ENCODE peak calls at places on chromosome 21, in five cellular contexts. Q, A, C, M and J are unnamed samples.

GRCh38 chr21:25967566-25968438 is 202.8 kb downstream of the APP start:
- DNase-seq in Q (no peak), A (no peak), C (no peak), M (no peak), J (no peak)

GRCh38 chr21:42093991-42094417 is 22.9 kb downstream of the UMODL1 start:
- DNase-seq in Q (no peak), A (no peak), C (peak), M (no peak), J (no peak)

GRCh38 chr21:37264808-37265207 is 2.3 kb downstream of the VPS26C start:
- DNase-seq in Q (peak), A (no peak), C (no peak), M (no peak), J (no peak)

GRCh38 chr21:42636535-42636914 is 16.9 kb upstream of the PDE9A start:
- DNase-seq in Q (no peak), A (no peak), C (peak), M (no peak), J (no peak)

GRCh38 chr21:36171327-36171726 is 14.7 kb downstream of the DOP1B start:
- DNase-seq in Q (no peak), A (no peak), C (no peak), M (no peak), J (no peak)

GRCh38 chr21:42833439-42833815 is 45.9 kb downstream of the WDR4 start:
- DNase-seq in Q (no peak), A (peak), C (peak), M (peak), J (no peak)

GRCh38 chr21:28936036-28936435 is 56.6 kb downstream of the LTN1 start:
- DNase-seq in Q (no peak), A (no peak), C (no peak), M (no peak), J (no peak)

GRCh38 chr21:34844924-34845238 is 176.1 kb downstream of the CLIC6 start:
- DNase-seq in Q (no peak), A (no peak), C (no peak), M (no peak), J (no peak)

GRCh38 chr21:35619184-35619583 is 441.1 kb downstream of the SETD4 start:
- DNase-seq in Q (no peak), A (no peak), C (peak), M (no peak), J (no peak)

GRCh38 chr21:41425588-41425953 is 468 bp upstream of the MX1 start:
- DNase-seq in Q (no peak), A (no peak), C (no peak), M (no peak), J (no peak)

GRCh38 chr21:33644383-33645074 is 2.2 kb downstream of the ITSN1 start:
- DNase-seq in Q (no peak), A (no peak), C (peak), M (no peak), J (no peak)

GRCh38 chr21:37564924-37565529 is 198.5 kb downstream of the DYRK1A start:
- DNase-seq in Q (no peak), A (peak), C (peak), M (no peak), J (no peak)

GRCh38 chr21:36816556-36817130 is 117.7 kb downstream of the SIM2 start:
- DNase-seq in Q (peak), A (no peak), C (peak), M (no peak), J (no peak)

GRCh38 chr21:37675202-37675801 is 241.0 kb downstream of the KCNJ6 start:
- DNase-seq in Q (peak), A (peak), C (peak), M (peak), J (peak)

GRCh38 chr21:43269981-43270670 is 101.3 kb downstream of the CRYAA start:
- DNase-seq in Q (no peak), A (no peak), C (no peak), M (no peak), J (no peak)

GRCh38 chr21:35426484-35426883 is 377.4 kb upstream of the RUNX1 start:
- DNase-seq in Q (no peak), A (no peak), C (no peak), M (no peak), J (peak)

GRCh38 chr21:24045775-24046215 is 1561.5 kb downstream of the MRPL39 start:
- DNase-seq in Q (peak), A (peak), C (peak), M (peak), J (peak)
- TF ChIP-seq CTCF in Q (no peak), A (no peak), C (peak), M (no peak), J (peak)

DNA sequence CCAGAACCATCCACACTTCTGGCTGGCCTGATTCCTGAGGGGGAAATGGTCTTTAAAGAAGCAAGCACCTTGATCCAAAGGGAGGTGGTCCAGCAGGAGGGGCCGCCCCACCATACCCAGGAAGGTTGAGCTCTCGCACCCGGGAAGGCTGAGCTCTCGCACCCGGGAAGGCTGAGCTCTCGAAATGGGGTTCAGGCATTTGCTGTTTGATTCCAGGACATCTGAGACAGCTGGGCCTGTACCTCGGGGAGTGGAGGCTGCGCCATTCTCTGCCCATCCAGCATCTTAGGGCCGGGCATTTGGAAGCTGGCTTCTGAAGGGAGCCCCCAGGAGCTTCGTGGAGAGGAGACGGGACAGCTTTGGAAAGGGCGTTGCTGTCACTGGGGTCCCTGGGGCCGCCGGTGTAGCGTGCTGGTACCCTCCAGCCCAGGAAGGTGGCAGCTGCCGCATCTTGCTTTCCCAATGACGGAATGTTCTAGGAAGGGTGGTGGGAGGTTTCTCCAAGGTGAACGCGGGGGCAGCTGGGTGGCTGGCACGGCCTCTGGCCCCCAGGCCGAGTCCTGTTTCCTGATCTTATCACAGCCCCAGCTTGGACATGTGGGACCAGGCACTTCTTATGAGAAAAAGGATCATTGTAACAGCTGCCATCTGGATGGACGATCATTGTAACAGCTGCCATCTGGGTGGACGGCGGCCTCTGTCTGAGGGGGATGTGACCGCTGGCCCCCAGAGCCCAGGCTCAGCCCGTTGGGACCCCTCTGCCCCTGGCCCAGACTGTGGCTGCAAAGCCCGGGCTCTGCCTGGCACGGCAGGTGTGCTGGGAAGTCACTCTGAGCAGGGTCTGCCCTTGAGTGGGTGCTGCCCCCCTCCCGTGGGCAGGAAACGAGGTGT is 61.6 kb downstream of the COL18A1 start:
- DNase-seq in Q (no peak), A (no peak), C (no peak), M (no peak), J (peak)
- TF ChIP-seq CTCF in Q (no peak), A (no peak), C (no peak), M (no peak), J (no peak)

DNA sequence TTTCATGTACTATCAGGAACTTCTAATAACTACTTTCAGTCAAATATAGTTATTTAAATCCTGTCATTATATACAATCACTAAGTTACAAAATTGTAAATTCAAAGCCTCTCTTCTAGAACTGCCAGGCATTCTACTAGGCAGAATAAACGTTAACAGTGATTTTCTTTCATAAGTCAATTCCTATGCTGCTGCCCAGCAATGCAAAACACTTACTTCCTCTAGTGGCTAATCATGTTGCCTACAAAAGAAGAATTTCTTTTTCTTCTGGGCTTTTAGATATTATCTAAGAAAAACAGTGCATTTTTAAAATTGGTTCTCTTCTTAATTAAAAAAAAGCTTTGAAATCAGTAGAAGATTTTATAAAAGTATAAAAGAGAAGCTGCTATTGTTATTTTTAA is 509.8 kb upstream of the ADAMTS5 start:
- DNase-seq in Q (no peak), A (no peak), C (peak), M (no peak), J (no peak)
- TF ChIP-seq CTCF in Q (peak), A (no peak), C (peak), M (no peak), J (no peak)

GRCh38 chr21:31845151-31845550 is 27.7 kb upstream of the HUNK start:
- DNase-seq in Q (no peak), A (no peak), C (no peak), M (no peak), J (no peak)
- TF ChIP-seq CTCF in Q (no peak), A (no peak), C (no peak), M (no peak), J (no peak)

GRCh38 chr21:39251326-39251725 is 62.1 kb downstream of the BRWD1 start:
- DNase-seq in Q (no peak), A (no peak), C (peak), M (no peak), J (no peak)
- TF ChIP-seq CTCF in Q (no peak), A (no peak), C (no peak), M (no peak), J (no peak)

GRCh38 chr21:31108969-31109368 is 70.7 kb upstream of the KRTAP19-8 start:
- DNase-seq in Q (no peak), A (no peak), C (peak), M (no peak), J (no peak)
- TF ChIP-seq CTCF in Q (no peak), A (no peak), C (peak), M (no peak), J (no peak)

DNA sequence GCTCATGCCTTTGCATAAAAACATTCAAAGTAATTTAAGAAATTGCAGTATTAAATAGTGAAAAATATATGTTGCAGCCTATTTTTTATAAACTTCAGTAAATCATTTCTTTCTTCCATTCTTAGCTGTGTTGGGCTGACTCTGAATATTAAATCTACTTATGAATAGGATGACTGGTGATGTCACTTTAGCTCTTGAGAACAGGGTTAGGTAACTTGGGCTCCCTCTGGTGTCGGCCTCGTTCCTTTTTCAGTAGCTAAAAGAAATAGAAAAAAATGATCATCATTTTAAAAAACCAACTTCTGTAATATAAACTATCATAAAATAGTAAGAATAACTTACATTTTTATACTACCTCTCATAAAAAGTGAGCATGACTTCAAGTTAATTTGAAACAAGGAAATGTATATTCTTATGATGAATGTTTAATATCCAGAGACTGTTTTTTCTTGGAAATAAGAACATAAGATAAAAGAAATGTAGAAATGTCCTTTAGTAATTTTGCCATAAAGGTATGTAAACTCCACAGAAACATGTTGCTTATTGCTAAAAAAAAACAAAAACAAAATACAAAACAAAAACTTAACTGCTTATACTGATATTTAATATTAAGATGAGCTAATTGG is 26.8 kb upstream of the NCAM2 start:
- DNase-seq in Q (no peak), A (peak), C (peak), M (peak), J (peak)
- TF ChIP-seq CTCF in Q (no peak), A (no peak), C (peak), M (peak), J (peak)

GRCh38 chr21:23316190-23316589 is 2291.1 kb downstream of the MRPL39 start:
- DNase-seq in Q (no peak), A (no peak), C (no peak), M (no peak), J (no peak)
- TF ChIP-seq CTCF in Q (no peak), A (no peak), C (no peak), M (no peak), J (no peak)